ENCODE peak calls at places on chromosomes 12 and 14, in nine cellular contexts. One of them, this sample, is unnamed. For H3K27me3, the result is how much of the 10 kb centered on the place peaks cover.

GRCh38 chr12:125434936-125435443 is 369.8 kb downstream of the AACS start:
- DNase-seq in fibroblast of lung: no peak
- DNase-seq in dorsolateral prefrontal cortex: no peak
- DNase-seq in upper lobe of right lung: no peak
- DNase-seq in heart left ventricle: no peak
- DNase-seq in brain microvascular endothelial cell: no peak
- DNase-seq in tibial artery: no peak
- DNase-seq in CD8-positive, alpha-beta T cell: no peak
- DNase-seq in testis: no peak
- DNase-seq in this sample: no peak

GRCh38 chr12:64104376-64104775 is 117.7 kb downstream of the KICS2 start:
- DNase-seq in fibroblast of lung: peak
- DNase-seq in dorsolateral prefrontal cortex: no peak
- DNase-seq in upper lobe of right lung: no peak
- DNase-seq in heart left ventricle: no peak
- DNase-seq in brain microvascular endothelial cell: no peak
- DNase-seq in tibial artery: no peak
- DNase-seq in CD8-positive, alpha-beta T cell: no peak
- DNase-seq in testis: no peak
- DNase-seq in this sample: peak

GRCh38 chr14:33834101-33834955 is 116.5 kb downstream of the EGLN3 start:
- DNase-seq in fibroblast of lung: no peak
- DNase-seq in dorsolateral prefrontal cortex: no peak
- DNase-seq in upper lobe of right lung: no peak
- DNase-seq in heart left ventricle: no peak
- DNase-seq in brain microvascular endothelial cell: no peak
- DNase-seq in tibial artery: no peak
- DNase-seq in CD8-positive, alpha-beta T cell: no peak
- DNase-seq in testis: no peak
- DNase-seq in this sample: no peak

GRCh38 chr12:15208140-15208539 is 13.1 kb downstream of the RERG start:
- DNase-seq in fibroblast of lung: peak
- DNase-seq in dorsolateral prefrontal cortex: no peak
- DNase-seq in upper lobe of right lung: no peak
- DNase-seq in heart left ventricle: no peak
- DNase-seq in brain microvascular endothelial cell: peak
- DNase-seq in tibial artery: no peak
- DNase-seq in CD8-positive, alpha-beta T cell: no peak
- DNase-seq in testis: no peak
- DNase-seq in this sample: peak

GRCh38 chr14:84927096-84927910 is 602.6 kb upstream of the FLRT2 start:
- DNase-seq in fibroblast of lung: peak
- DNase-seq in dorsolateral prefrontal cortex: no peak
- DNase-seq in upper lobe of right lung: no peak
- DNase-seq in heart left ventricle: no peak
- DNase-seq in brain microvascular endothelial cell: no peak
- DNase-seq in tibial artery: no peak
- DNase-seq in CD8-positive, alpha-beta T cell: no peak
- DNase-seq in testis: no peak
- DNase-seq in this sample: peak

GRCh38 chr12:1083888-1084262 is 92.9 kb downstream of the ERC1 start:
- DNase-seq in fibroblast of lung: peak
- DNase-seq in dorsolateral prefrontal cortex: no peak
- DNase-seq in upper lobe of right lung: no peak
- DNase-seq in heart left ventricle: no peak
- DNase-seq in brain microvascular endothelial cell: peak
- DNase-seq in tibial artery: peak
- DNase-seq in CD8-positive, alpha-beta T cell: no peak
- DNase-seq in testis: peak
- DNase-seq in this sample: no peak

GRCh38 chr12:113858828-113859386 is 107.2 kb downstream of the RBM19 start:
- DNase-seq in fibroblast of lung: no peak
- DNase-seq in dorsolateral prefrontal cortex: no peak
- DNase-seq in upper lobe of right lung: no peak
- DNase-seq in heart left ventricle: no peak
- DNase-seq in brain microvascular endothelial cell: no peak
- DNase-seq in tibial artery: no peak
- DNase-seq in CD8-positive, alpha-beta T cell: no peak
- DNase-seq in testis: no peak
- DNase-seq in this sample: peak

GRCh38 chr12:79012616-79013015 is 148.0 kb downstream of the SYT1 start:
- DNase-seq in fibroblast of lung: no peak
- DNase-seq in dorsolateral prefrontal cortex: no peak
- DNase-seq in upper lobe of right lung: no peak
- DNase-seq in heart left ventricle: no peak
- DNase-seq in brain microvascular endothelial cell: no peak
- DNase-seq in tibial artery: no peak
- DNase-seq in CD8-positive, alpha-beta T cell: no peak
- DNase-seq in testis: no peak
- DNase-seq in this sample: no peak

GRCh38 chr12:26523708-26524150 is 309.3 kb downstream of the ITPR2 start:
- DNase-seq in fibroblast of lung: peak
- DNase-seq in dorsolateral prefrontal cortex: peak
- DNase-seq in upper lobe of right lung: peak
- DNase-seq in heart left ventricle: peak
- DNase-seq in brain microvascular endothelial cell: peak
- DNase-seq in tibial artery: peak
- DNase-seq in CD8-positive, alpha-beta T cell: no peak
- DNase-seq in testis: peak
- DNase-seq in this sample: peak

GRCh38 chr14:88831285-88831684 is 6.8 kb downstream of the TTC8 start:
- DNase-seq in fibroblast of lung: peak
- DNase-seq in dorsolateral prefrontal cortex: no peak
- DNase-seq in upper lobe of right lung: no peak
- DNase-seq in heart left ventricle: no peak
- DNase-seq in brain microvascular endothelial cell: peak
- DNase-seq in tibial artery: no peak
- DNase-seq in CD8-positive, alpha-beta T cell: no peak
- DNase-seq in testis: no peak
- DNase-seq in this sample: peak

GRCh38 chr14:21101802-21102413 is 1.0 kb downstream of the TMEM253 start:
- DNase-seq in fibroblast of lung: no peak
- DNase-seq in dorsolateral prefrontal cortex: no peak
- DNase-seq in upper lobe of right lung: no peak
- DNase-seq in heart left ventricle: no peak
- DNase-seq in brain microvascular endothelial cell: no peak
- DNase-seq in tibial artery: no peak
- DNase-seq in CD8-positive, alpha-beta T cell: no peak
- DNase-seq in testis: no peak
- DNase-seq in this sample: peak

GRCh38 chr14:37491076-37491475 is 104.0 kb downstream of the FOXA1 start:
- DNase-seq in fibroblast of lung: no peak
- DNase-seq in dorsolateral prefrontal cortex: no peak
- DNase-seq in upper lobe of right lung: no peak
- DNase-seq in heart left ventricle: no peak
- DNase-seq in brain microvascular endothelial cell: no peak
- DNase-seq in tibial artery: no peak
- DNase-seq in CD8-positive, alpha-beta T cell: no peak
- DNase-seq in testis: no peak
- DNase-seq in this sample: no peak

GRCh38 chr12:19236656-19237055 is 107.1 kb downstream of the PLEKHA5 start:
- DNase-seq in fibroblast of lung: peak
- DNase-seq in dorsolateral prefrontal cortex: no peak
- DNase-seq in upper lobe of right lung: no peak
- DNase-seq in heart left ventricle: peak
- DNase-seq in brain microvascular endothelial cell: peak
- DNase-seq in tibial artery: no peak
- DNase-seq in CD8-positive, alpha-beta T cell: peak
- DNase-seq in testis: no peak
- DNase-seq in this sample: peak

GRCh38 chr14:57818511-57818910 is 47.4 kb downstream of the SLC35F4 start:
- DNase-seq in fibroblast of lung: no peak
- DNase-seq in dorsolateral prefrontal cortex: no peak
- DNase-seq in upper lobe of right lung: no peak
- DNase-seq in heart left ventricle: no peak
- DNase-seq in brain microvascular endothelial cell: no peak
- DNase-seq in tibial artery: no peak
- DNase-seq in CD8-positive, alpha-beta T cell: no peak
- DNase-seq in testis: no peak
- DNase-seq in this sample: no peak

GRCh38 chr14:73237219-73237785 is at the start of gene PAPLN:
- DNase-seq in fibroblast of lung: peak
- DNase-seq in dorsolateral prefrontal cortex: peak
- DNase-seq in upper lobe of right lung: no peak
- DNase-seq in heart left ventricle: no peak
- DNase-seq in brain microvascular endothelial cell: no peak
- DNase-seq in tibial artery: peak
- DNase-seq in CD8-positive, alpha-beta T cell: no peak
- DNase-seq in testis: no peak
- DNase-seq in this sample: no peak

GRCh38 chr12:105982022-105982421 is 156.7 kb downstream of the NUAK1 start:
- DNase-seq in fibroblast of lung: no peak
- DNase-seq in dorsolateral prefrontal cortex: no peak
- DNase-seq in upper lobe of right lung: peak
- DNase-seq in heart left ventricle: peak
- DNase-seq in brain microvascular endothelial cell: no peak
- DNase-seq in tibial artery: no peak
- DNase-seq in CD8-positive, alpha-beta T cell: no peak
- DNase-seq in testis: peak
- DNase-seq in this sample: no peak

GRCh38 chr14:94077823-94078222 is 3.2 kb downstream of the DDX24 start:
- DNase-seq in fibroblast of lung: no peak
- DNase-seq in dorsolateral prefrontal cortex: no peak
- DNase-seq in upper lobe of right lung: no peak
- DNase-seq in heart left ventricle: no peak
- DNase-seq in brain microvascular endothelial cell: no peak
- DNase-seq in tibial artery: no peak
- DNase-seq in CD8-positive, alpha-beta T cell: no peak
- DNase-seq in testis: no peak
- DNase-seq in this sample: no peak
- H3K4me3 ChIP-seq in fibroblast of lung: peak
- H3K4me3 ChIP-seq in dorsolateral prefrontal cortex: peak
- H3K4me3 ChIP-seq in upper lobe of right lung: peak
- H3K4me3 ChIP-seq in heart left ventricle: peak
- H3K4me3 ChIP-seq in brain microvascular endothelial cell: no peak
- H3K4me3 ChIP-seq in tibial artery: peak
- H3K4me3 ChIP-seq in CD8-positive, alpha-beta T cell: peak
- H3K4me3 ChIP-seq in testis: peak
- H3K4me3 ChIP-seq in this sample: no peak

DNA sequence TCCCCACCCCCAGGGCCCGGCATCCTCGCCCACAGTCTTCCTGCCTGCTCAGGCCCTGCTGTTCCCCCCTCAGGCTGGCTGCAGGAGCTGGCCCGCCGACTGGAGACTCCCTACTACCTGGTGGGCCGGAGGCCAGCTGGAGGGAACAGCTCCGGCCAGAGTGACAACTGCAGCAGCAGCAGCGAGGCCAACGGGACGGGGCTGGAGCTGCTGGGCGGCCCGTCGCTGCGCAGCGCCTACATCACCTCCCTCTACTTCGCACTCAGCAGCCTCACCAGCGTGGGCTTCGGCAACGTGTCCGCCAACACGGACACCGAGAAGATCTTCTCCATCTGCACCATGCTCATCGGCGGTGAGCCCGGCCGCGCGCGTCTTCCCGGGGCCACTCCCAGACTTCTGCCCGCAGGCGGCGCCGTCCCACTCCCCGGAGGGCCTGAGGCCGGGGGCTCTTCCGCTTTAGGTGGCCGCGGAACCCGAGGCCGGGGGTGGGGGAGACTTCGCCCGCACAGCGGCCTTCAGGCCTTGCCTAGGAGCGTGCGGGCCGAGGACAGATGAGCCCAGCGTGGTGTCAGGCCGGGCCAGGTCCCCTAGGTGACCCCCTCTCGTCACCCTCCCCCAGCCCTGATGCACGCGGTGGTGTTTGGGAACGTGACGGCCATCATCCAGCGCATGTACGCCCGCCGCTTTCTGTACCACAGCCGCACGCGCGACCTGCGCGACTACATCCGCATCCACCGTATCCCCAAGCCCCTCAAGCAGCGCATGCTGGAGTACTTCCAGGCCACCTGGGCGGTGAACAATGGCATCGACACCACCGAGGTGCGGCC is 10.2 kb downstream of the KCNH3 start:
- DNase-seq in fibroblast of lung: peak
- DNase-seq in dorsolateral prefrontal cortex: no peak
- DNase-seq in upper lobe of right lung: peak
- DNase-seq in heart left ventricle: no peak
- DNase-seq in brain microvascular endothelial cell: no peak
- DNase-seq in tibial artery: no peak
- DNase-seq in CD8-positive, alpha-beta T cell: peak
- DNase-seq in testis: peak
- DNase-seq in this sample: no peak
- TF ChIP-seq CTCF in fibroblast of lung: peak
- TF ChIP-seq CTCF in dorsolateral prefrontal cortex: peak
- TF ChIP-seq CTCF in upper lobe of right lung: peak
- TF ChIP-seq CTCF in heart left ventricle: peak
- TF ChIP-seq CTCF in brain microvascular endothelial cell: peak
- TF ChIP-seq CTCF in tibial artery: peak
- TF ChIP-seq CTCF in CD8-positive, alpha-beta T cell: peak
- TF ChIP-seq CTCF in testis: no peak
- TF ChIP-seq CTCF in this sample: peak

GRCh38 chr14:24323341-24323740 is 11.5 kb downstream of the ADCY4 start:
- DNase-seq in fibroblast of lung: no peak
- DNase-seq in dorsolateral prefrontal cortex: no peak
- DNase-seq in upper lobe of right lung: no peak
- DNase-seq in heart left ventricle: no peak
- DNase-seq in brain microvascular endothelial cell: no peak
- DNase-seq in tibial artery: no peak
- DNase-seq in CD8-positive, alpha-beta T cell: no peak
- DNase-seq in testis: no peak
- DNase-seq in this sample: no peak

GRCh38 chr14:24325131-24325530 is 9.7 kb downstream of the ADCY4 start:
- DNase-seq in fibroblast of lung: no peak
- DNase-seq in dorsolateral prefrontal cortex: no peak
- DNase-seq in upper lobe of right lung: peak
- DNase-seq in heart left ventricle: no peak
- DNase-seq in brain microvascular endothelial cell: no peak
- DNase-seq in tibial artery: no peak
- DNase-seq in CD8-positive, alpha-beta T cell: no peak
- DNase-seq in testis: no peak
- DNase-seq in this sample: no peak

GRCh38 chr14:24321212-24321975 is 10.1 kb downstream of the LTB4R start:
- DNase-seq in fibroblast of lung: no peak
- DNase-seq in dorsolateral prefrontal cortex: no peak
- DNase-seq in upper lobe of right lung: no peak
- DNase-seq in heart left ventricle: no peak
- DNase-seq in brain microvascular endothelial cell: no peak
- DNase-seq in tibial artery: no peak
- DNase-seq in CD8-positive, alpha-beta T cell: no peak
- DNase-seq in testis: no peak
- DNase-seq in this sample: no peak

GRCh38 chr14:24324024-24324423 is 10.8 kb downstream of the ADCY4 start:
- DNase-seq in fibroblast of lung: no peak
- DNase-seq in dorsolateral prefrontal cortex: no peak
- DNase-seq in upper lobe of right lung: peak
- DNase-seq in heart left ventricle: no peak
- DNase-seq in brain microvascular endothelial cell: no peak
- DNase-seq in tibial artery: no peak
- DNase-seq in CD8-positive, alpha-beta T cell: no peak
- DNase-seq in testis: no peak
- DNase-seq in this sample: no peak

GRCh38 chr14:24322672-24323071 is 11.4 kb downstream of the LTB4R start:
- DNase-seq in fibroblast of lung: no peak
- DNase-seq in dorsolateral prefrontal cortex: no peak
- DNase-seq in upper lobe of right lung: no peak
- DNase-seq in heart left ventricle: no peak
- DNase-seq in brain microvascular endothelial cell: no peak
- DNase-seq in tibial artery: no peak
- DNase-seq in CD8-positive, alpha-beta T cell: no peak
- DNase-seq in testis: no peak
- DNase-seq in this sample: no peak
- H3K27me3 ChIP-seq in fibroblast of lung: under half
- H3K27me3 ChIP-seq in dorsolateral prefrontal cortex: under half
- H3K27me3 ChIP-seq in upper lobe of right lung: under half
- H3K27me3 ChIP-seq in heart left ventricle: under half
- H3K27me3 ChIP-seq in brain microvascular endothelial cell: under half
- H3K27me3 ChIP-seq in tibial artery: under half
- H3K27me3 ChIP-seq in CD8-positive, alpha-beta T cell: under half
- H3K27me3 ChIP-seq in testis: under half
- H3K27me3 ChIP-seq in this sample: under half

GRCh38 chr12:43551971-43552559 is at the start of gene ADAMTS20:
- DNase-seq in fibroblast of lung: peak
- DNase-seq in dorsolateral prefrontal cortex: no peak
- DNase-seq in upper lobe of right lung: no peak
- DNase-seq in heart left ventricle: no peak
- DNase-seq in brain microvascular endothelial cell: no peak
- DNase-seq in tibial artery: no peak
- DNase-seq in CD8-positive, alpha-beta T cell: no peak
- DNase-seq in testis: peak
- DNase-seq in this sample: no peak
- H3K4me3 ChIP-seq in fibroblast of lung: peak
- H3K4me3 ChIP-seq in dorsolateral prefrontal cortex: peak
- H3K4me3 ChIP-seq in upper lobe of right lung: no peak
- H3K4me3 ChIP-seq in heart left ventricle: peak
- H3K4me3 ChIP-seq in brain microvascular endothelial cell: peak
- H3K4me3 ChIP-seq in tibial artery: no peak
- H3K4me3 ChIP-seq in CD8-positive, alpha-beta T cell: no peak
- H3K4me3 ChIP-seq in testis: peak
- H3K4me3 ChIP-seq in this sample: no peak

This sample was measured in bronchial epithelial cell.